ENCODE peak calls at places on chromosome 4, in four cellular contexts. One of them, this sample, is unnamed.

GRCh38 chr4:37503231-37503630 is 182.9 kb downstream of the RELL1 start:
- DNase-seq in GM12878: no peak
- DNase-seq in K562: no peak
- DNase-seq in HepG2: no peak
- DNase-seq in this sample: no peak

GRCh38 chr4:121176082-121176706 is 12.1 kb upstream of the TNIP3 start:
- DNase-seq in GM12878: no peak
- DNase-seq in K562: no peak
- DNase-seq in HepG2: no peak
- DNase-seq in this sample: no peak

GRCh38 chr4:168357941-168358340 is 39.4 kb upstream of the DDX60 start:
- DNase-seq in GM12878: no peak
- DNase-seq in K562: no peak
- DNase-seq in HepG2: no peak
- DNase-seq in this sample: no peak

GRCh38 chr4:23881052-23881501 is 8.8 kb downstream of the PPARGC1A start:
- DNase-seq in GM12878: no peak
- DNase-seq in K562: no peak
- DNase-seq in HepG2: peak
- DNase-seq in this sample: no peak

GRCh38 chr4:25007608-25008007 is 23.1 kb downstream of the LGI2 start:
- DNase-seq in GM12878: no peak
- DNase-seq in K562: no peak
- DNase-seq in HepG2: no peak
- DNase-seq in this sample: no peak

GRCh38 chr4:66014146-66014765 is 344.0 kb upstream of the EPHA5 start:
- DNase-seq in GM12878: no peak
- DNase-seq in K562: no peak
- DNase-seq in HepG2: peak
- DNase-seq in this sample: peak

GRCh38 chr4:8617486-8618040 is 25.0 kb downstream of the CPZ start:
- DNase-seq in GM12878: no peak
- DNase-seq in K562: no peak
- DNase-seq in HepG2: no peak
- DNase-seq in this sample: no peak

GRCh38 chr4:1644906-1645657 is 39.0 kb downstream of the FAM53A start:
- DNase-seq in GM12878: no peak
- DNase-seq in K562: no peak
- DNase-seq in HepG2: no peak
- DNase-seq in this sample: no peak

GRCh38 chr4:71202703-71203102 is 136.1 kb upstream of the SLC4A4 start:
- DNase-seq in GM12878: no peak
- DNase-seq in K562: no peak
- DNase-seq in HepG2: no peak
- DNase-seq in this sample: no peak

GRCh38 chr4:169024762-169025161 is 14.7 kb upstream of the CBR4 start:
- DNase-seq in GM12878: no peak
- DNase-seq in K562: no peak
- DNase-seq in HepG2: no peak
- DNase-seq in this sample: no peak

GRCh38 chr4:152981278-152981677 is 45.2 kb downstream of the FHDC1 start:
- DNase-seq in GM12878: no peak
- DNase-seq in K562: no peak
- DNase-seq in HepG2: no peak
- DNase-seq in this sample: no peak

GRCh38 chr4:186739802-186740434 is 16.3 kb upstream of the FAT1 start:
- DNase-seq in GM12878: no peak
- DNase-seq in K562: no peak
- DNase-seq in HepG2: no peak
- DNase-seq in this sample: no peak

GRCh38 chr4:8410641-8411271 is 29.8 kb downstream of the ACOX3 start:
- DNase-seq in GM12878: no peak
- DNase-seq in K562: peak
- DNase-seq in HepG2: peak
- DNase-seq in this sample: peak

GRCh38 chr4:109631709-109632108 is 71.5 kb downstream of the CASP6 start:
- DNase-seq in GM12878: no peak
- DNase-seq in K562: no peak
- DNase-seq in HepG2: no peak
- DNase-seq in this sample: peak
- TF ChIP-seq SP1 in GM12878: no peak
- TF ChIP-seq SP1 in K562: no peak
- TF ChIP-seq SP1 in HepG2: no peak
- TF ChIP-seq SP1 in this sample: no peak

DNA sequence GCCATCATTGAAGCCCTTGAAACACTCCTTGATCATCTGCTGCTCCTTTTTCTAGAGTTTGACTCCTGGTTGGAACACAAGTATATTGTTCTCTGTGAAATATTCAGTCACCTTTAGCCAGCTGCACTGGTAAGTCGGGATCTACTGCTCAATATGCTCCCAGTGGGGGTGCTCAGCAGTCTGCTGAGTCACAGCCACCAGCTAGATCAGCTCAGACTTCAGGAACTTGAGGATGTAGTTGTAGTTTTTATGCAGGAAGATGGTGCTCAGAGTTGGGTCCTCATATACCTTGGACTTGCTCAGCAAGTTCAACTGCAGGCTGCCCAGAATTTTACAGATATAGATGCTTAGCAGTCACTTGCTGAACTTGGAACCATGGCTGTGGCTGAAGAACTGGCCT is 202.5 kb upstream of the RPL34 start:
- DNase-seq in GM12878: no peak
- DNase-seq in K562: no peak
- DNase-seq in HepG2: no peak
- DNase-seq in this sample: no peak
- TF ChIP-seq MAX in GM12878: no peak
- TF ChIP-seq MAX in K562: no peak
- TF ChIP-seq MAX in HepG2: no peak
- TF ChIP-seq MAX in this sample: no peak

GRCh38 chr4:127141857-127142256 is 490.9 kb upstream of the INTU start:
- DNase-seq in GM12878: no peak
- DNase-seq in K562: no peak
- DNase-seq in HepG2: no peak
- DNase-seq in this sample: no peak
- TF ChIP-seq SP1 in GM12878: no peak
- TF ChIP-seq SP1 in K562: no peak
- TF ChIP-seq SP1 in HepG2: no peak
- TF ChIP-seq SP1 in this sample: no peak

GRCh38 chr4:138188406-138189084 is 53.6 kb downstream of the SLC7A11 start:
- DNase-seq in GM12878: no peak
- DNase-seq in K562: no peak
- DNase-seq in HepG2: no peak
- DNase-seq in this sample: no peak
- TF ChIP-seq MAX in GM12878: no peak
- TF ChIP-seq MAX in K562: no peak
- TF ChIP-seq MAX in HepG2: no peak
- TF ChIP-seq MAX in this sample: no peak

GRCh38 chr4:52641853-52642563 is 17.1 kb downstream of the USP46 start:
- DNase-seq in GM12878: peak
- DNase-seq in K562: no peak
- DNase-seq in HepG2: no peak
- DNase-seq in this sample: no peak

GRCh38 chr4:52643190-52643589 is 15.9 kb downstream of the USP46 start:
- DNase-seq in GM12878: no peak
- DNase-seq in K562: no peak
- DNase-seq in HepG2: no peak
- DNase-seq in this sample: no peak

GRCh38 chr4:52643846-52644245 is 15.3 kb downstream of the USP46 start:
- DNase-seq in GM12878: no peak
- DNase-seq in K562: no peak
- DNase-seq in HepG2: peak
- DNase-seq in this sample: no peak

GRCh38 chr4:52638717-52639116 is 20.4 kb downstream of the USP46 start:
- DNase-seq in GM12878: no peak
- DNase-seq in K562: no peak
- DNase-seq in HepG2: no peak
- DNase-seq in this sample: no peak

DNA sequence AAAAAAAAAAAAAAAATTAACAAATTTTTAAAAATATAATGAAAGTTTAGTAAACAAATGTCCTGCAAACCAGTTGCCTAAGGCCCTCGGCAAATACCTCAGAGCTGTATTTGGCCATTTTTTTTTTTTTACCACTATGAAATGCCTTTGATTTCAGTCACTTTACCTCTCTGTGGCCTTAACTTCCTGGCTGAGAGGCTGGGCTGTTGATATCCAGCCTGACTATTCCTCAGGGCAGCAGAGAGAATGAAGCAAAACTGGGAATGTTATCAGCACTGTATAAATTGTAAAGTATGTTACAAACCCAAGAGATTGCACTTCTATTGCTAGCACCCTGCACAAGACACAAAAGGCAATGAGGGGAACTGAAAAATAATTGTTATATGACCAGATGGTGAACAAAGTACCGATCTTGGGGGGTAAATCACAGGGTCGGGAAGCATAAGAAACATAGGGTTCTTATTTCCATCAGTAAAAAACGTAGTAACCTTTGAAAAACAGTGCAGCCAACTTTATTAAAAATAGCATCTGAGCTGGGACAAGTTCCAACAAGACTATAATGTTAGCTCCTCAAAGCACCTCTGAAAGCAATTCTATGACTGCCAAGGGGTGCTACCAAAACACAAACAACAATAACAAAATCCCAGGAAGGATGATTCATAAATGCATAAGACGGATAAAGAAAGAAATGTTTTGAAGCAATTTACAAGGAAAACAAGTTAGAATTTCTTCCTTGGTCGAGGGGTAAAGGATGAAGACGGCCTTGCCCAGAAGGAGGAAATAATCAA is 18.1 kb downstream of the USP46 start:
- DNase-seq in GM12878: no peak
- DNase-seq in K562: no peak
- DNase-seq in HepG2: no peak
- DNase-seq in this sample: no peak
- TF ChIP-seq SP1 in GM12878: no peak
- TF ChIP-seq SP1 in K562: no peak
- TF ChIP-seq SP1 in HepG2: no peak
- TF ChIP-seq SP1 in this sample: no peak

DNA sequence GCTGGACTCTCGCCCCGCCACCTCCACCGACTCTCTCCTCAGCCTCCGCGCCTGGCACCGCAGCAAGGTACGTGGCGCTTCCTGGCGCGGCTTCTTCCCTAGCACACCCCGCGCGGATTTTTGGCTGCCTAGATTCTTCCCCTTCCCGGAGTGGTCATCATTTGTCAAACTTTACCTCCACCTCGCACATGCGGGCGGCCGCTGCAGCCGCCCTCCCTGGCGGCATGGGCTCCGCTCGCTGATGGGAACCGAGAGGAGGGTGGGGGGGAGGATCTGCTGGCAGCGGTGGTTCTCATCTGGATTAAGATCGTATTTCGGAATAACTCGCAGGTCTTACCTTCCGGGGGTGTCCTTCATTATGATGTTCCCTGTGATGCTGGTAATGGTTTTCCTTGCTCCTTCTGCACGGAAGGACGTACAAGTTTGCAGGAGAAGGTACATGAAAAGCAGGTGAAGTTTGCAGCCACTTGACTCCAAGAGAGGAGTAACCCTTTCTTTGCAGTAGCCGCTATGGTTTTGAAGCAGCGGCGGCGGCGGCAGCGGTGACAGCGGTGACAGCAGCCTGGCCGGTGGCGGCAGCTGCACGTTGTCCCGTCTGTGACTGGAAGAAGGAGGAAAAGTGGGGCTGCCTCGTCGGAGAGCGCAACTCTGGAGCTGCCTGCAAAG is 2183.9 kb upstream of the TENM3 start:
- DNase-seq in GM12878: no peak
- DNase-seq in K562: no peak
- DNase-seq in HepG2: no peak
- DNase-seq in this sample: peak
- TF ChIP-seq MAX in GM12878: no peak
- TF ChIP-seq MAX in K562: no peak
- TF ChIP-seq MAX in HepG2: no peak
- TF ChIP-seq MAX in this sample: no peak

GRCh38 chr4:6986067-6986780 is 56.9 kb upstream of the TADA2B start:
- DNase-seq in GM12878: no peak
- DNase-seq in K562: no peak
- DNase-seq in HepG2: no peak
- DNase-seq in this sample: no peak

GRCh38 chr4:6989331-6989923 is 53.7 kb upstream of the TADA2B start:
- DNase-seq in GM12878: no peak
- DNase-seq in K562: no peak
- DNase-seq in HepG2: no peak
- DNase-seq in this sample: no peak

GRCh38 chr4:6986781-6987565 is 56.2 kb upstream of the TADA2B start:
- DNase-seq in GM12878: peak
- DNase-seq in K562: peak
- DNase-seq in HepG2: peak
- DNase-seq in this sample: peak

GRCh38 chr4:6987566-6987920 is 55.6 kb upstream of the TADA2B start:
- DNase-seq in GM12878: no peak
- DNase-seq in K562: peak
- DNase-seq in HepG2: no peak
- DNase-seq in this sample: no peak

DNA sequence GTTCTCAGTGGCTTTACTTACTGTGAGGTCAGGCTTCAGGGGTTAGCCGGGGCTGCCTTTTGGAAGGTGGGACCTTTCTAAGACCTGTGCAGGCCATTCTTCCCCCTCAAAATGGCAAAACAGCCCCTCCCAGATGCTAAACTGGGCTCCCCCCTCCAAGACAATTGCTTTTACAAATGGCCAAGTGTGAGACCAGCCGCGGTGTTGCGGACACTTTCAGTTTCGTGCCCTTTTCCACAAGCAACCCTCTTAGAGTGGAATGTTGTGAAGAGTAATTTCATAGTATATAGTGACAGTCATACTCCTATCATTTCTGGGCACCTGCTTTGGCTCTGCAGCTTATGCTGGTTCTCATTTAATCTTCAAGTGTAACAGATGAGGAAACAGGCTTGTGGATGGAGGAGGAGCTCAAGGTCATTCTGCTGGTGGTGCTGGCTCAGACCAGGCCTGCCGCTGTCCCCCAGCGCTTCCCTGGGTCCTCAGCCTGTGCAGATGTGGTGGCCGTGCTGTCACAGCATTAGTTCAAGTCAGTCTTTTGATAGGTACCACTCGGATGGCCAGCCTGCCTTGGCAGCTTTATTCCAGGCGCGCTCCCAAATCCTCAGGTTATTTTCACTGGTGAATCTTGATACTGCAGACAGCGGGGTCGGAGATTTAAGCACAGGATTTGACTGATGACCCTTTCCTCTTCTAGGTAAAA is 55.0 kb upstream of the TADA2B start:
- DNase-seq in GM12878: no peak
- DNase-seq in K562: peak
- DNase-seq in HepG2: no peak
- DNase-seq in this sample: no peak
- TF ChIP-seq SP1 in GM12878: no peak
- TF ChIP-seq SP1 in K562: no peak
- TF ChIP-seq SP1 in HepG2: no peak
- TF ChIP-seq SP1 in this sample: no peak

DNA sequence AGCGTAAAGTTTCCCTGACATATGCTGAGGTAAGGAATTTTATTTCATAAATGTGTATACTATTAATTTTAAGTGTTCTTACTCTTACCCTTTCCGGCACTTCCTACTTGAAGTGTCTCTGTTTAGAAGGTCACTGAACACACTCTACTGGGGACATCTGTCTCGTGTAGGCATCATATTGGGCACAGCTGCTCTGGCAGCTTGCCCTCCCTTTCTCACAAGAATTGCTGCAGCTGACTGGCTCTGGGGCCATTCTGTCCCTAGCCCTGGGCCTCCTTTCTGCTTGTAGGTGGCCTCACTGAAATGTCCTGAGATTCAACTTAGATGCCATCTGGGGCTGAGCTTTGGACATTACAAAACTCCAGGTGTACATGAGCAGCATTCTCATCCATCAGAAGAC is 49.5 kb downstream of the SMAD1 start:
- DNase-seq in GM12878: no peak
- DNase-seq in K562: no peak
- DNase-seq in HepG2: no peak
- DNase-seq in this sample: no peak
- TF ChIP-seq MAX in GM12878: no peak
- TF ChIP-seq MAX in K562: no peak
- TF ChIP-seq MAX in HepG2: no peak
- TF ChIP-seq MAX in this sample: no peak